ENCODE peak calls at places on chromosomes 2 and 18, in eight cellular contexts. Z, V, G, C, S, W, R and U are unnamed samples.

GRCh38 chr2:101153811-101154210 is 2.6 kb upstream of the TBC1D8 start:
- DNase-seq in Z (no peak), V (no peak), G (no peak), C (no peak), S (no peak), W (no peak), R (no peak), U (no peak)

GRCh38 chr2:156334496-156335478 is 2.3 kb upstream of the NR4A2 start:
- DNase-seq in Z (peak; percentile 94), V (peak; percentile 79), G (peak; percentile 92), C (peak; percentile 48), S (peak; percentile 94), W (peak; percentile 88), R (peak; percentile 75), U (peak; percentile 84)

GRCh38 chr2:214108598-214108997 is 302.3 kb upstream of the VWC2L start:
- DNase-seq in Z (no peak), V (no peak), G (no peak), C (no peak), S (no peak), W (no peak), R (no peak), U (no peak)

GRCh38 chr2:11409184-11409959 is 56.6 kb downstream of the E2F6 start:
- DNase-seq in Z (no peak), V (no peak), G (no peak), C (no peak), S (no peak), W (no peak), R (no peak), U (no peak)

GRCh38 chr2:29689666-29690065 is 231.7 kb downstream of the ALK start:
- DNase-seq in Z (no peak), V (no peak), G (no peak), C (no peak), S (no peak), W (no peak), R (no peak), U (no peak)

GRCh38 chr2:27779417-27780055 is 8.0 kb downstream of the MRPL33 start:
- DNase-seq in Z (no peak), V (no peak), G (no peak), C (no peak), S (peak; percentile 74), W (no peak), R (no peak), U (no peak)

GRCh38 chr18:49023281-49023937 is 72.6 kb upstream of the SMAD7 start:
- DNase-seq in Z (peak; percentile 82), V (no peak), G (no peak), C (no peak), S (no peak), W (no peak), R (peak; percentile 30), U (peak; percentile 46)

GRCh38 chr2:161008311-161008710 is 151.9 kb upstream of the TANK start:
- DNase-seq in Z (no peak), V (no peak), G (no peak), C (no peak), S (peak; percentile 45), W (no peak), R (no peak), U (no peak)

GRCh38 chr18:58015045-58015444 is 29.0 kb upstream of the NEDD4L start:
- DNase-seq in Z (no peak), V (no peak), G (no peak), C (no peak), S (no peak), W (no peak), R (peak; percentile 83), U (no peak)

DNA sequence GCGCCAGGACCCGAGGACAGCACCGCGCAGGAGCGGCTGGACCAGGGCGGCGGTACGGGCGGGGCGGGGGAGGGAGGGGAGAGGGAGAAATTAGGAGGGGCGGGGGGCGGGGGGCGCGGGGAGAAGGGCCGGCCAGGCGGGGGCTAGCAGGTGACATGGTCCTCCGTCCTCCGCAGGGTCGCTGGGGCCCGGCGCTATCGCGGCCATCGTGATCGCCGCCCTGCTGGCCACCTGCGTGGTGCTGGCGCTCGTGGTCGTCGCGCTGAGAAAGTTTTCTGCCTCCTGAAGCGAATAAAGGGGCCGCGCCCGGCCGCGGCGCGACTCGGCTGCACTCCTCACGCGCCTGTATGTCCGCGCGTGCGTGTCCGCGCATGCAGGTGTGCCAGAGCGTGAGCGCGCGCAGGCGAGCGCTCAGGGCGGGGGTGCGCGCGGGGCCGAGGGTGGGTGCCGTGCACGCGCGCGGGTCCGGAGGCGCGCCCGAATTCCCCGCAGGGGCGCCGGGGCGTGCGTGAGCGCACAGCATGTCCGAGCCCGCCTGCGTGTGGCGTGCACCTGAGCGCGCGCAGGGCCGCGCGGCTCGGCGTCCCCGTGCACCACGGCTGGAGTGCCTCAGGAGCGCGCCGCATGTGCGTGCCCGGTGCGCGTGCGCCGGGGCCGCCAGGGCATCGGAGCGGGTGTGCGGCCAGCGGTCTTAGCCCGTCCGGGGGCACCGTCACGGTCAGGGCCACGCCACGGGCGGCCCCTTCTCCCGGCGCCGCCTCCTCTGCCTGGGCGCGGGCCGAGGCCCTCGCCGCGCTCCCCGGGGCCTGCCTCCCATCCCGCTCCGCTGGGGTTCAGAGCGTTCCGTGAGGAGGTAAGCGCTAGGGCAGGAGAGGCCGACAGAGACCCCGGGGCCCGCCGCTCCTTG is 6.3 kb downstream of the SNORC start:
- DNase-seq in Z (no peak), V (no peak), G (no peak), C (peak; percentile 44), S (no peak), W (peak; percentile 49), R (peak; percentile 56), U (no peak)
- TF ChIP-seq CTCF in Z (no peak), V (no peak), G (peak; percentile 11), C (peak; percentile 54), S (no peak), W (peak; percentile 19), R (peak; percentile 31), U (peak; percentile 58)

GRCh38 chr2:147420517-147420916 is 424.3 kb upstream of the ACVR2A start:
- DNase-seq in Z (no peak), V (no peak), G (no peak), C (no peak), S (no peak), W (no peak), R (no peak), U (no peak)
- TF ChIP-seq CTCF in Z (no peak), V (no peak), G (no peak), C (no peak), S (no peak), W (no peak), R (no peak), U (no peak)

GRCh38 chr2:167550448-167550847 is 662.2 kb downstream of the XIRP2 start:
- DNase-seq in Z (no peak), V (peak; percentile 2), G (no peak), C (no peak), S (peak; percentile 50), W (peak; percentile 27), R (peak; percentile 19), U (no peak)
- TF ChIP-seq CTCF in Z (no peak), V (peak; percentile 5), G (no peak), C (peak; percentile 46), S (peak; percentile 54), W (peak; percentile 44), R (peak; percentile 29), U (peak; percentile 77)

GRCh38 chr18:72652990-72653593 is 109.0 kb upstream of the CBLN2 start:
- DNase-seq in Z (no peak), V (no peak), G (no peak), C (peak; percentile 46), S (peak; percentile 21), W (peak; percentile 58), R (peak; percentile 71), U (no peak)
- TF ChIP-seq CTCF in Z (peak; percentile 51), V (no peak), G (no peak), C (peak; percentile 66), S (peak; percentile 26), W (peak; percentile 45), R (peak; percentile 65), U (peak; percentile 67)